ENCODE peak calls at places on chromosomes 6 and 20, in four cellular contexts. One of them, this sample, is unnamed.

GRCh38 chr20:14589383-14589782 is 252.0 kb upstream of the FLRT3 start:
- DNase-seq in mesenchymal stem cell: no peak
- DNase-seq in IMR-90: no peak
- DNase-seq in neuronal stem cell: no peak
- DNase-seq in this sample: no peak

GRCh38 chr20:25509084-25509483 is 76.2 kb downstream of the NINL start:
- DNase-seq in mesenchymal stem cell: no peak
- DNase-seq in IMR-90: no peak
- DNase-seq in neuronal stem cell: no peak
- DNase-seq in this sample: no peak

GRCh38 chr20:43389839-43390626 is 67.7 kb upstream of the SRSF6 start:
- DNase-seq in mesenchymal stem cell: no peak
- DNase-seq in IMR-90: no peak
- DNase-seq in neuronal stem cell: peak; percentile 26
- DNase-seq in this sample: peak; percentile 67

GRCh38 chr6:35267897-35268296 is 8.4 kb downstream of the ZNF76 start:
- DNase-seq in mesenchymal stem cell: no peak
- DNase-seq in IMR-90: no peak
- DNase-seq in neuronal stem cell: no peak
- DNase-seq in this sample: no peak

GRCh38 chr6:75296811-75297779 is 12.5 kb upstream of the TMEM30A start:
- DNase-seq in mesenchymal stem cell: peak; percentile 75
- DNase-seq in IMR-90: peak; percentile 71
- DNase-seq in neuronal stem cell: peak; percentile 68
- DNase-seq in this sample: no peak

GRCh38 chr6:158041370-158041769 is 59.7 kb downstream of the SYNJ2 start:
- DNase-seq in mesenchymal stem cell: peak; percentile 42
- DNase-seq in IMR-90: no peak
- DNase-seq in neuronal stem cell: no peak
- DNase-seq in this sample: no peak

GRCh38 chr6:119344306-119344705 is 5.3 kb downstream of the MAN1A1 start:
- DNase-seq in mesenchymal stem cell: no peak
- DNase-seq in IMR-90: no peak
- DNase-seq in neuronal stem cell: no peak
- DNase-seq in this sample: no peak

GRCh38 chr6:166078294-166078693 is 89.4 kb downstream of the TBXT start:
- DNase-seq in mesenchymal stem cell: peak; percentile 88
- DNase-seq in IMR-90: peak; percentile 96
- DNase-seq in neuronal stem cell: no peak
- DNase-seq in this sample: no peak

GRCh38 chr6:85015396-85015990 is 251.1 kb upstream of the TBX18 start:
- DNase-seq in mesenchymal stem cell: peak; percentile 58
- DNase-seq in IMR-90: peak; percentile 42
- DNase-seq in neuronal stem cell: peak; percentile 57
- DNase-seq in this sample: peak; percentile 84

GRCh38 chr6:15061176-15061575 is 184.7 kb upstream of the JARID2 start:
- DNase-seq in mesenchymal stem cell: no peak
- DNase-seq in IMR-90: no peak
- DNase-seq in neuronal stem cell: no peak
- DNase-seq in this sample: no peak

GRCh38 chr6:33317668-33318425 is at the start of gene ZBTB22:
- DNase-seq in mesenchymal stem cell: peak; percentile 100
- DNase-seq in IMR-90: peak; percentile 99
- DNase-seq in neuronal stem cell: peak; percentile 100
- DNase-seq in this sample: peak; percentile 98

GRCh38 chr6:133671376-133671775 is 217.5 kb upstream of the TCF21 start:
- DNase-seq in mesenchymal stem cell: no peak
- DNase-seq in IMR-90: no peak
- DNase-seq in neuronal stem cell: no peak
- DNase-seq in this sample: no peak

GRCh38 chr6:52288216-52288615 is 3.7 kb upstream of the MCM3 start:
- DNase-seq in mesenchymal stem cell: no peak
- DNase-seq in IMR-90: no peak
- DNase-seq in neuronal stem cell: no peak
- DNase-seq in this sample: no peak

GRCh38 chr6:20708367-20709124 is 174.3 kb downstream of the CDKAL1 start:
- DNase-seq in mesenchymal stem cell: no peak
- DNase-seq in IMR-90: peak; percentile 31
- DNase-seq in neuronal stem cell: no peak
- DNase-seq in this sample: no peak

GRCh38 chr6:117149324-117149723 is 116.0 kb upstream of the VGLL2 start:
- DNase-seq in mesenchymal stem cell: no peak
- DNase-seq in IMR-90: no peak
- DNase-seq in neuronal stem cell: no peak
- DNase-seq in this sample: no peak

GRCh38 chr6:48476257-48476656 is 365.3 kb upstream of the PTCHD4 start:
- DNase-seq in mesenchymal stem cell: peak; percentile 45
- DNase-seq in IMR-90: peak; percentile 30
- DNase-seq in neuronal stem cell: peak; percentile 6
- DNase-seq in this sample: peak; percentile 41

GRCh38 chr6:144662812-144663211 is 377.7 kb downstream of the UTRN start:
- DNase-seq in mesenchymal stem cell: no peak
- DNase-seq in IMR-90: no peak
- DNase-seq in neuronal stem cell: no peak
- DNase-seq in this sample: no peak

GRCh38 chr6:144659202-144659731 is 374.1 kb downstream of the UTRN start:
- DNase-seq in mesenchymal stem cell: peak; percentile 65
- DNase-seq in IMR-90: peak; percentile 51
- DNase-seq in neuronal stem cell: peak; percentile 54
- DNase-seq in this sample: peak; percentile 59

GRCh38 chr6:144659735-144660246 is 374.7 kb downstream of the UTRN start:
- DNase-seq in mesenchymal stem cell: no peak
- DNase-seq in IMR-90: no peak
- DNase-seq in neuronal stem cell: no peak
- DNase-seq in this sample: no peak

GRCh38 chr6:144661101-144661806 is 376.1 kb downstream of the UTRN start:
- DNase-seq in mesenchymal stem cell: no peak
- DNase-seq in IMR-90: peak; percentile 42
- DNase-seq in neuronal stem cell: no peak
- DNase-seq in this sample: no peak

DNA sequence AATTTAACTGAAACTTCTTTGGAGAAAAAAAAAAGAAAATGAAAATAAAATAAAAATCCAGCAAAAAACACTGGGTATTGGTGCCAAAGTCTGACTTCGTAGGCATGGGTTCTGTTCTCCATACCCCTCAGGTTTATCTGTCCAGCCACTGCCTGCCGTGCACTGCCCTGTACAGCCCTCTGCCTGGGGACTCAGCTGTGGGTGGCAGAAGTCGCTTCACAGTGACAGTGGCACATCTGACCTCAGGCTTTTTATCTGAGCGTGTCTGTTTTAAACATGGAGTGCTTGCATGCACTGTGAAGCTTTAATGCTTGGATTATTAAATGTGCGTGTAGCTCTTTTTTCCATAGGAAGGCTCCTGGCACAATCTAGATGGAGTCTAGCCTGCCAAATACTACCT is 375.4 kb downstream of the UTRN start:
- DNase-seq in mesenchymal stem cell: no peak
- DNase-seq in IMR-90: no peak
- DNase-seq in neuronal stem cell: no peak
- DNase-seq in this sample: no peak
- H3K18ac ChIP-seq in mesenchymal stem cell: no peak overlapping the region
- H3K18ac ChIP-seq in IMR-90: no peak overlapping the region
- H3K18ac ChIP-seq in neuronal stem cell: no peak overlapping the region
- H3K18ac ChIP-seq in this sample: no peak overlapping the region

DNA sequence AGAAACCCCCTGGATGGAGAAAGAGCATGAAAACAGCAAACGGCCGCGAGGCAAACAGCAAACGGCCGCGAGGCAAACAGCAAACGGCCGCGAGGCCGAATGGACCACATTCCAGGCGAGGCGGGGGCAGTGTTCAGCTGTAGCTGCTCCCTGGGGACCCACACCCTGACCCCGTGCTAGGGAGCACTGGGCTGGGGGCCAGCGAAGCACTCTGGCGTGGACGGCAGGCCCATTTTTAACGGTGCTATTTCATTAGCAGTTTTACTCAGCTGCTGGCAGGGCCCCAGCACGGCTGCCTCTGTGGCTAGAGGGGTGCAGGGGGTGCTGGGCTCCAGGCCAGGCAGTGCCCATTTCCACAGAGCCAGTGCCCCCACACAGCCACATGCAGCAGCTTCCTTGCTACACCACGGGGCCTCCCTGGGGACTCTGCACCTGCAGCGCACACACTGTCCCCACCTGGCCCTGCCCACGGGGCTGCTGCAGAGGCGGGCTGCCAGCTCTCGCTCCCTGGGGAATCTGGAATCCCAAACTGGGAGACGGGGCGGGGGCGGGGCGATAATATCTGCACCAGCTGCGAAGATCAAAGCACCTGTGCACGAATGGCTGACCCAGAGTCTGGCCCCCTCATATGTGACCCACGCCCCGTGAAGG is 35.6 kb upstream of the SLCO4A1 start:
- DNase-seq in mesenchymal stem cell: no peak
- DNase-seq in IMR-90: no peak
- DNase-seq in neuronal stem cell: no peak
- DNase-seq in this sample: no peak
- H3K18ac ChIP-seq in mesenchymal stem cell: no peak overlapping the region
- H3K18ac ChIP-seq in IMR-90: no peak overlapping the region
- H3K18ac ChIP-seq in neuronal stem cell: peak overlapping the region; percentile 60
- H3K18ac ChIP-seq in this sample: no peak overlapping the region

DNA sequence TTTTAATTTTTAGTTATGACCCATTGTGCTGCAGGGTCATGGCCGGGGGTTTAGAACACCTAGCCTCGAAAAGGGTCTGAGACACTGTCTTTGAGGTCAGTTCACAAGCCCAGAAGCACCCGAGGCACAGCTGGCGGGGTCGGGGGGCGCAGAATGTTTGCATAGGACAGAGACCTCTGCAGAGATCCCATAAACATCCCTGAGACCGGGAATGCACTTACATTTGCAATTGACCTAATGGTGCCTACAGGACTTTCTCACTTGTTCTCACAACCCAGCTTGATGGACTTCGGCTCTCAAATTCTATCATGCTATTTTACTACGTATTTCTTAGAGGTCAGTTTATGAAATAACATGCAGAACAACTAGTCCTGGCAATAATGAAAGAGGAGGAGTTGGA is 33.5 kb upstream of the FOXC1 start:
- DNase-seq in mesenchymal stem cell: no peak
- DNase-seq in IMR-90: no peak
- DNase-seq in neuronal stem cell: no peak
- DNase-seq in this sample: no peak
- H3K18ac ChIP-seq in mesenchymal stem cell: no peak overlapping the region
- H3K18ac ChIP-seq in IMR-90: no peak overlapping the region
- H3K18ac ChIP-seq in neuronal stem cell: no peak overlapping the region
- H3K18ac ChIP-seq in this sample: no peak overlapping the region

DNA sequence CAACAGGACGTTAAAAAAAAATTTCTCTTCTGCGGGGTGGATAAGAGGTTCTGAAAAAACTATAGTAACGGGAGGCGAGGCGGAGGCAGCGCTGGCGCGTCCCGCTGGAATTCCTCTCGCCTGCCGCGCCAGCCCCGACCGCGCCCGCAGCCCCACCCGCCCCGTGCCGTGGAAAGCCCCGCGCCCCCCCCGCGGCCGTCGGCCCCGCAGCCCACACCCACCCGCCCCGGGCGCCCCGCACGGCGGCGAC is 476 bp upstream of the QKI start:
- DNase-seq in mesenchymal stem cell: peak; percentile 95
- DNase-seq in IMR-90: no peak
- DNase-seq in neuronal stem cell: no peak
- DNase-seq in this sample: no peak
- H3K18ac ChIP-seq in mesenchymal stem cell: peak overlapping the region; percentile 84
- H3K18ac ChIP-seq in IMR-90: peak overlapping the region; percentile 25
- H3K18ac ChIP-seq in neuronal stem cell: peak overlapping the region; percentile 70
- H3K18ac ChIP-seq in this sample: no peak overlapping the region

GRCh38 chr20:19438488-19438887 is 226.0 kb downstream of the SLC24A3 start:
- DNase-seq in mesenchymal stem cell: no peak
- DNase-seq in IMR-90: no peak
- DNase-seq in neuronal stem cell: no peak
- DNase-seq in this sample: no peak
- H3K18ac ChIP-seq in mesenchymal stem cell: no peak overlapping the region
- H3K18ac ChIP-seq in IMR-90: no peak overlapping the region
- H3K18ac ChIP-seq in neuronal stem cell: no peak overlapping the region
- H3K18ac ChIP-seq in this sample: no peak overlapping the region

DNA sequence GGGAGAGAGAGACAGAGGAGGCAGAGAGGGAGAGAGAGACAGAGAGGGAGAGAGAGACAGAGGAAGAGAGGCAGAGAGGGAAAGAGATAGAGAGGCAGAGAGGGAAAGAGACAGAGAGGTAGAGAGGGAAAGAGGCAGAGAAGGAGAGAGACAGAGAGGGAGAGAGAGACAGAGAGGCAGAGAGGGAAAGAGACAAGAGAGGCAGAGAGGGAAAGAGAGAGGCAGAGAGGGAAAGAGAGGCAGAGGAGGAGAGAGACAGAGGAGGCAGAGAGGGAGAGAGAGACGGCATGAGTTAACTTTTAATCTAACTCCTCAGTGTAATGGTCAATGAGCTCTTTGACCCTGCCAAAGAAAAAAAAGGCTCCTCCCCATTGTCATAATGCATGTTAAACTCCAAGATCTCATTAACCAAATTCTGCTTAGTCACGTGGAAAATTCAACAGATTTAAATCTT is 7.1 kb downstream of the ELOVL2 start:
- DNase-seq in mesenchymal stem cell: no peak
- DNase-seq in IMR-90: no peak
- DNase-seq in neuronal stem cell: no peak
- DNase-seq in this sample: no peak
- H3K18ac ChIP-seq in mesenchymal stem cell: no peak overlapping the region
- H3K18ac ChIP-seq in IMR-90: peak overlapping the region; percentile 7
- H3K18ac ChIP-seq in neuronal stem cell: no peak overlapping the region
- H3K18ac ChIP-seq in this sample: no peak overlapping the region

GRCh38 chr6:13813621-13814175 is 659 bp downstream of the MCUR1 start:
- DNase-seq in mesenchymal stem cell: peak; percentile 84
- DNase-seq in IMR-90: peak; percentile 50
- DNase-seq in neuronal stem cell: peak; percentile 78
- DNase-seq in this sample: peak; percentile 87

GRCh38 chr6:13813011-13813410 is 1.3 kb downstream of the MCUR1 start:
- DNase-seq in mesenchymal stem cell: peak; percentile 11
- DNase-seq in IMR-90: no peak
- DNase-seq in neuronal stem cell: no peak
- DNase-seq in this sample: no peak

GRCh38 chr6:13812359-13812642 is 2.1 kb downstream of the MCUR1 start:
- DNase-seq in mesenchymal stem cell: no peak
- DNase-seq in IMR-90: no peak
- DNase-seq in neuronal stem cell: no peak
- DNase-seq in this sample: no peak

GRCh38 chr6:13814176-13814937 is at the start of gene MCUR1:
- DNase-seq in mesenchymal stem cell: peak; percentile 87
- DNase-seq in IMR-90: peak; percentile 74
- DNase-seq in neuronal stem cell: peak; percentile 82
- DNase-seq in this sample: peak; percentile 86

GRCh38 chr6:13814938-13815575 is 700 bp upstream of the MCUR1 start:
- DNase-seq in mesenchymal stem cell: peak; percentile 13
- DNase-seq in IMR-90: no peak
- DNase-seq in neuronal stem cell: no peak
- DNase-seq in this sample: no peak
- H3K18ac ChIP-seq in mesenchymal stem cell: no peak overlapping the region
- H3K18ac ChIP-seq in IMR-90: no peak overlapping the region
- H3K18ac ChIP-seq in neuronal stem cell: no peak overlapping the region
- H3K18ac ChIP-seq in this sample: no peak overlapping the region